ENCODE peak calls at places on chromosomes 3 and 15, in four cellular contexts. P is PC-3, U is GM23248, H is SK-N-SH. G is an unnamed sample. For H3K4me1, the result is how much of the 10 kb centered on the place peaks cover.

GRCh38 chr3:27714692-27715453 is 7.2 kb downstream of the EOMES start:
- DNase-seq in U (peak), H (no peak), P (peak), G (peak)

GRCh38 chr3:12188328-12188648 is 29.6 kb upstream of the TIMP4 start:
- DNase-seq in H (no peak), U (no peak), P (no peak), G (no peak)

GRCh38 chr15:35932541-35932940 is 386.6 kb upstream of the DPH6 start:
- DNase-seq in H (peak), U (no peak), P (no peak), G (no peak)

GRCh38 chr15:95162967-95163531 is 931.7 kb downstream of the MCTP2 start:
- DNase-seq in P (peak), U (peak), H (no peak), G (no peak)

GRCh38 chr3:22284559-22284958 is 533.5 kb upstream of the ZNF385D start:
- DNase-seq in U (peak), P (peak), H (no peak), G (no peak)

GRCh38 chr3:22506871-22507270 is 696.3 kb upstream of the UBE2E2 start:
- DNase-seq in U (no peak), P (peak), H (no peak), G (no peak)

GRCh38 chr3:45381168-45381852 is 7.1 kb upstream of the LARS2 start:
- DNase-seq in U (peak), H (no peak), P (no peak), G (no peak)

GRCh38 chr15:98994892-98995291 is 12.7 kb downstream of the PGPEP1L start:
- DNase-seq in P (no peak), H (no peak), U (no peak), G (no peak)

DNA sequence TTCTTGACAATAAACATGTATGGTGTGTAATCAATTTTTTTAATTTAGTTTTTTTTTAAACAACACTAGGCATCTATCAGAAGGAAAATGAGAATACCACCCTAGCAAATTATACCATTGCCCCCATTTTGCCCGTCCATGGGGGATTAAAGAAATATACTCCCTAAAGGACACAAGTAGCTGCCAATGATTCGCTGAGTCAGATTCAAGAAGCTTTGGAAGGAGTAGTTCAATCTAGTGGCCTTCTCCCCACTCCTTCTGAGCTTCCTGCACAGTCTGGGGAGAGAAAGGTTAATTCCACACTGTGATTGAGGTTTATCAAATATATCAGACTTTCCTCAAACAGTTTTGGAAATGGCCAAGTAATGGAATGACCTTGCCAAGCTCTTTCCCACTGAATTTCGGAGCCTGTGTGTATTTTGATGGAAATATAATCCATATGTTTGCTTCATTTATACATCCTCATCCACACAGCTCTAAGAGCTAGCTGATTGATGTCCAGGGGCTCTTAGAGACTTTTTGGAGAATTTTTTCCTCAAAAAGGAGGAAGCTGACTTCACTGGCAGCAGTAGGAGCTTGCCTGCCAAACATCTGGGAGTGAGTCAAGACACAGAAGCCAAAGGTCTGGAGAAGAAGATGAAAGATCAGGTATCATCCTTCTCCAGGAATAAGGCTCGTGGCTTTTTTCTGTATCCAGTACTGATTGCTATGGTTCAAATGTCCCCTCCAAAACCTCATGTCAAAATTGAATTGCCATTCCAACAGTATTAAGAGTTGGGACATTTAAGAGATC is 478.5 kb upstream of the PROK2 start:
- DNase-seq in P (no peak), U (peak), H (no peak), G (no peak)
- H3K4me1 ChIP-seq in P (under half), U (under half), H (under half), G (under half)

GRCh38 chr3:128435058-128435457 is 31.6 kb downstream of the DNAJB8 start:
- DNase-seq in H (peak), U (peak), P (peak), G (peak)

GRCh38 chr3:128432898-128433629 is 33.6 kb downstream of the DNAJB8 start:
- DNase-seq in U (peak), H (peak), P (peak), G (peak)

GRCh38 chr3:128432301-128432897 is 34.3 kb downstream of the DNAJB8 start:
- DNase-seq in P (peak), U (no peak), H (peak), G (peak)

GRCh38 chr3:128434524-128434923 is 32.2 kb downstream of the DNAJB8 start:
- DNase-seq in U (no peak), P (no peak), H (no peak), G (no peak)

GRCh38 chr3:128433630-128434185 is 33.0 kb downstream of the DNAJB8 start:
- DNase-seq in U (peak), H (no peak), P (peak), G (no peak)
- H3K4me3 ChIP-seq in U (no peak), H (no peak), P (peak), G (no peak)

DNA sequence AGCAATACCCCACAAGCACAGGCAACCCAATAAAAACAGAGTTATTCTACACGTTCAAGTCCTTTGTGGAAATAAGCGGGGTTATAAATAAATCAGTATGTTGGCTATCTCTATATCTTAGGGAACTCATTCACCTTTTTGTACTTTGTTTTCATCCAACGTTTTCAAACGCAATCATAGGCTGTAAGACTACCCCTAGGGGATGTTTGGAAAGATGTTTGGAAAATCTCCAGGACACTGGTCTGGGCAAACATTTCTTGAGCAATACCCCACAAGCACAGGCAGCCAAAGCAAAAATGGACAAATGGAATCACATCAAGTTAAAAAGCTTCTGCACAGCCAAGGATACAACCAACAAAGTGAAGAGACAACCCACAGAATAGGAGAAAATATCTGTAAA is 70.1 kb downstream of the CLDN11 start:
- DNase-seq in P (peak), H (no peak), U (peak), G (no peak)
- TF ChIP-seq EZH2phosphoT487 in P (no peak), H (no peak), U (no peak), G (no peak)

DNA sequence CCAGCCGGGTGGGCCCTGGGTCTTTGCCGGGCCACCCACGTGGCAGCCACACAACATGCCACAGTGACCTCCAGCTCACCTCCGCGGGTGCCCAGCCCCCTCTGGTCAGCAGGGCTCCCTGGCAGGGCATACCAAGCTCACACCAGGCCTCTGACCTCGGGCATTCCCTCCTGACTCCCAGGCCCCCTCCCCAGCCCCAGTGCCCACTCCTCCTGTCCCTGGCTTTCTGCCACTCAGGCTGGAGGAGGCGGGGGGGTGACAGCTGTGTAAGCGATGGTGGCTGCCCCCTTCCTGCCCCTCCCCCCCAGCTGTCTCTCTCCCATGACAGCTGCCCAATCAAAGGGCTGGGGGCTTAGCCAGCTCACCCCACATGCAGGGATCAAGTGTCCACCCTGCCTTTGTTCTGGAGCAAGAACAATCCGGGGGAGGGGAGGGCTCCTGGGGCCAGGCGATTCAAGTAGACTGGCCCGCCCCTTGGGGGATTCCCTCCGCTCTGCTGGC is 3.3 kb downstream of the PCBP4 start:
- DNase-seq in H (peak), U (no peak), P (no peak), G (peak)
- H3K4me1 ChIP-seq in H (under half), U (under half), P (under half), G (half or more)

DNA sequence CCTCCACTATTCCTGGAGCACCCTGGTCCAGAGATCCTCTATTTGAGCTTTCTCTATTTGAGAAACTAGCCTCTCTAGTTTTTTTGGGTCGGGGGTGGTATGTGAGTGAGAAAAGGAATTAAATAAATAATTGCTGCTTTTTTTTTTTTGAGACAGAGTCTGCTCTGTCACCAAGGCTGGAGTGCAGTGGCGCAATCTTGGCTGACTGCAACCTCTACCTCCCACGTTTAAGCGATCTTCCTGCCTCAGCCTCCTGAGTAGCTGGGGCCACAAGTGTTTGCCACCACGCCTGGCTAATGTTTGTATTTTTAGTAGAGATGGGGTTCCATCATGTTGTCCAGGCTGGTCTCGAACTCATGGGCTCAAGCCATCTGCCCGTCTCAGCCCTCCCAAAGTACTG is 72.5 kb downstream of the ZNF609 start:
- DNase-seq in U (no peak), H (no peak), P (no peak), G (no peak)
- H3K4me3 ChIP-seq in U (no peak), H (no peak), P (no peak), G (no peak)